ENCODE peak calls at places on chromosomes 4 and X, in ten cellular contexts. One of them, this sample, is unnamed.

GRCh38 chrX:1534321-1535168 is 2.4 kb downstream of the P2RY8 start:
- DNase-seq in foreskin fibroblast: no peak
- DNase-seq in testis: no peak
- DNase-seq in neural crest cell: no peak
- DNase-seq in fibroblast of the aortic adventitia: no peak
- DNase-seq in stomach: no peak
- DNase-seq in IMR-90: no peak
- DNase-seq in astrocyte of the spinal cord: no peak
- DNase-seq in MCF 10A: no peak
- DNase-seq in pancreas: no peak
- DNase-seq in this sample: no peak

GRCh38 chrX:119605398-119605738 is 856 bp downstream of the NKRF start:
- DNase-seq in foreskin fibroblast: no peak
- DNase-seq in testis: peak
- DNase-seq in neural crest cell: no peak
- DNase-seq in fibroblast of the aortic adventitia: no peak
- DNase-seq in stomach: no peak
- DNase-seq in IMR-90: no peak
- DNase-seq in astrocyte of the spinal cord: no peak
- DNase-seq in MCF 10A: no peak
- DNase-seq in pancreas: no peak
- DNase-seq in this sample: no peak

GRCh38 chr4:2445130-2445529 is 23.8 kb upstream of the RNF4 start:
- DNase-seq in foreskin fibroblast: no peak
- DNase-seq in testis: no peak
- DNase-seq in neural crest cell: no peak
- DNase-seq in fibroblast of the aortic adventitia: no peak
- DNase-seq in stomach: no peak
- DNase-seq in IMR-90: no peak
- DNase-seq in astrocyte of the spinal cord: no peak
- DNase-seq in MCF 10A: no peak
- DNase-seq in pancreas: no peak
- DNase-seq in this sample: no peak

GRCh38 chr4:185004562-185005208 is 13.6 kb upstream of the HELT start:
- DNase-seq in foreskin fibroblast: no peak
- DNase-seq in testis: peak
- DNase-seq in neural crest cell: no peak
- DNase-seq in fibroblast of the aortic adventitia: no peak
- DNase-seq in stomach: peak
- DNase-seq in IMR-90: no peak
- DNase-seq in astrocyte of the spinal cord: peak
- DNase-seq in MCF 10A: no peak
- DNase-seq in pancreas: peak
- DNase-seq in this sample: peak

GRCh38 chr4:164252286-164252685 is 501.6 kb upstream of the SMIM31 start:
- DNase-seq in foreskin fibroblast: no peak
- DNase-seq in testis: no peak
- DNase-seq in neural crest cell: peak
- DNase-seq in fibroblast of the aortic adventitia: no peak
- DNase-seq in stomach: no peak
- DNase-seq in IMR-90: no peak
- DNase-seq in astrocyte of the spinal cord: peak
- DNase-seq in MCF 10A: peak
- DNase-seq in pancreas: no peak
- DNase-seq in this sample: no peak

GRCh38 chrX:55006827-55007621 is 6.9 kb downstream of the APEX2 start:
- DNase-seq in foreskin fibroblast: no peak
- DNase-seq in testis: no peak
- DNase-seq in neural crest cell: no peak
- DNase-seq in fibroblast of the aortic adventitia: no peak
- DNase-seq in stomach: no peak
- DNase-seq in IMR-90: no peak
- DNase-seq in astrocyte of the spinal cord: no peak
- DNase-seq in MCF 10A: no peak
- DNase-seq in pancreas: no peak
- DNase-seq in this sample: no peak

GRCh38 chr4:87017580-87018061 is 82.8 kb downstream of the AFF1 start:
- DNase-seq in foreskin fibroblast: peak
- DNase-seq in testis: no peak
- DNase-seq in neural crest cell: no peak
- DNase-seq in fibroblast of the aortic adventitia: peak
- DNase-seq in stomach: no peak
- DNase-seq in IMR-90: peak
- DNase-seq in astrocyte of the spinal cord: peak
- DNase-seq in MCF 10A: peak
- DNase-seq in pancreas: no peak
- DNase-seq in this sample: no peak

GRCh38 chrX:17587352-17587751 is 149.9 kb upstream of the SCML1 start:
- DNase-seq in foreskin fibroblast: no peak
- DNase-seq in testis: no peak
- DNase-seq in neural crest cell: no peak
- DNase-seq in fibroblast of the aortic adventitia: no peak
- DNase-seq in stomach: no peak
- DNase-seq in IMR-90: no peak
- DNase-seq in astrocyte of the spinal cord: no peak
- DNase-seq in MCF 10A: no peak
- DNase-seq in pancreas: no peak
- DNase-seq in this sample: no peak

GRCh38 chr4:47209833-47210232 is 178.5 kb downstream of the GABRB1 start:
- DNase-seq in foreskin fibroblast: peak
- DNase-seq in testis: no peak
- DNase-seq in neural crest cell: no peak
- DNase-seq in fibroblast of the aortic adventitia: peak
- DNase-seq in stomach: no peak
- DNase-seq in IMR-90: peak
- DNase-seq in astrocyte of the spinal cord: peak
- DNase-seq in MCF 10A: peak
- DNase-seq in pancreas: no peak
- DNase-seq in this sample: no peak

GRCh38 chr4:183504064-183504929 is 561 bp upstream of the ING2 start:
- DNase-seq in foreskin fibroblast: peak
- DNase-seq in testis: peak
- DNase-seq in neural crest cell: peak
- DNase-seq in fibroblast of the aortic adventitia: peak
- DNase-seq in stomach: peak
- DNase-seq in IMR-90: peak
- DNase-seq in astrocyte of the spinal cord: peak
- DNase-seq in MCF 10A: peak
- DNase-seq in pancreas: peak
- DNase-seq in this sample: peak

GRCh38 chr4:166481739-166482138 is 608.7 kb downstream of the TLL1 start:
- DNase-seq in foreskin fibroblast: no peak
- DNase-seq in testis: no peak
- DNase-seq in neural crest cell: no peak
- DNase-seq in fibroblast of the aortic adventitia: no peak
- DNase-seq in stomach: no peak
- DNase-seq in IMR-90: no peak
- DNase-seq in astrocyte of the spinal cord: no peak
- DNase-seq in MCF 10A: no peak
- DNase-seq in pancreas: no peak
- DNase-seq in this sample: no peak

GRCh38 chr4:173025131-173025530 is 143.5 kb upstream of the GALNT7 start:
- DNase-seq in foreskin fibroblast: peak
- DNase-seq in testis: peak
- DNase-seq in neural crest cell: peak
- DNase-seq in fibroblast of the aortic adventitia: peak
- DNase-seq in stomach: peak
- DNase-seq in IMR-90: peak
- DNase-seq in astrocyte of the spinal cord: peak
- DNase-seq in MCF 10A: peak
- DNase-seq in pancreas: peak
- DNase-seq in this sample: peak

GRCh38 chr4:30262379-30262778 is 457.8 kb upstream of the PCDH7 start:
- DNase-seq in foreskin fibroblast: no peak
- DNase-seq in testis: no peak
- DNase-seq in neural crest cell: no peak
- DNase-seq in fibroblast of the aortic adventitia: no peak
- DNase-seq in stomach: no peak
- DNase-seq in IMR-90: no peak
- DNase-seq in astrocyte of the spinal cord: no peak
- DNase-seq in MCF 10A: no peak
- DNase-seq in pancreas: no peak
- DNase-seq in this sample: no peak

GRCh38 chr4:148021706-148022105 is 289.8 kb downstream of the ARHGAP10 start:
- DNase-seq in foreskin fibroblast: no peak
- DNase-seq in testis: no peak
- DNase-seq in neural crest cell: no peak
- DNase-seq in fibroblast of the aortic adventitia: peak
- DNase-seq in stomach: no peak
- DNase-seq in IMR-90: no peak
- DNase-seq in astrocyte of the spinal cord: no peak
- DNase-seq in MCF 10A: no peak
- DNase-seq in pancreas: no peak
- DNase-seq in this sample: no peak
- TF ChIP-seq CTCF in foreskin fibroblast: no peak
- TF ChIP-seq CTCF in testis: no peak
- TF ChIP-seq CTCF in neural crest cell: no peak
- TF ChIP-seq CTCF in fibroblast of the aortic adventitia: peak
- TF ChIP-seq CTCF in stomach: no peak
- TF ChIP-seq CTCF in IMR-90: no peak
- TF ChIP-seq CTCF in astrocyte of the spinal cord: no peak
- TF ChIP-seq CTCF in MCF 10A: no peak
- TF ChIP-seq CTCF in pancreas: no peak
- TF ChIP-seq CTCF in this sample: peak

DNA sequence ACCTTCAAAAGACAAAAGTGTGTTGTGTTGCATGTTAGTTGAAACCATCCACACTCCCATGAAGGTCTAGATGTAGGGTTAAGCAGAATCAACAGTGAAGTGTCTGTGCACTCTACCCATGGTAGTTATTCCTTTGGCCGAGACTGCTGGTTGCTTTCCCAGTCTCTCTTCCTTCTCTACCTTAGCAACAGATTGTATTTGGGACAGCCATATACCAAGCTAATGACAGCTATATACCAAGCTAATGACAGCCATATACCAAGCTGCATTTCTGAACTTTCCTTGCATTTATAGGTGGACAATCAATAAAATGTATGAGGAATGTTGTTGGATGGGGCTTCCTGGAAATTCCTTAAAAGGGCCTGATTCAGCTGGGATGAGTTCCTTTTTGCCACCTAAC is 80.5 kb upstream of the ENPEP start:
- DNase-seq in foreskin fibroblast: no peak
- DNase-seq in testis: no peak
- DNase-seq in neural crest cell: no peak
- DNase-seq in fibroblast of the aortic adventitia: no peak
- DNase-seq in stomach: no peak
- DNase-seq in IMR-90: no peak
- DNase-seq in astrocyte of the spinal cord: no peak
- DNase-seq in MCF 10A: no peak
- DNase-seq in pancreas: no peak
- DNase-seq in this sample: no peak
- TF ChIP-seq CTCF in foreskin fibroblast: no peak
- TF ChIP-seq CTCF in testis: no peak
- TF ChIP-seq CTCF in neural crest cell: no peak
- TF ChIP-seq CTCF in fibroblast of the aortic adventitia: no peak
- TF ChIP-seq CTCF in stomach: no peak
- TF ChIP-seq CTCF in IMR-90: no peak
- TF ChIP-seq CTCF in astrocyte of the spinal cord: no peak
- TF ChIP-seq CTCF in MCF 10A: no peak
- TF ChIP-seq CTCF in pancreas: no peak
- TF ChIP-seq CTCF in this sample: no peak

GRCh38 chr4:102322736-102323135 is 22.5 kb downstream of the SLC39A8 start:
- DNase-seq in foreskin fibroblast: no peak
- DNase-seq in testis: no peak
- DNase-seq in neural crest cell: no peak
- DNase-seq in fibroblast of the aortic adventitia: no peak
- DNase-seq in stomach: no peak
- DNase-seq in IMR-90: no peak
- DNase-seq in astrocyte of the spinal cord: no peak
- DNase-seq in MCF 10A: no peak
- DNase-seq in pancreas: no peak
- DNase-seq in this sample: no peak
- TF ChIP-seq CTCF in foreskin fibroblast: no peak
- TF ChIP-seq CTCF in testis: no peak
- TF ChIP-seq CTCF in neural crest cell: no peak
- TF ChIP-seq CTCF in fibroblast of the aortic adventitia: no peak
- TF ChIP-seq CTCF in stomach: no peak
- TF ChIP-seq CTCF in IMR-90: no peak
- TF ChIP-seq CTCF in astrocyte of the spinal cord: no peak
- TF ChIP-seq CTCF in MCF 10A: no peak
- TF ChIP-seq CTCF in pancreas: no peak
- TF ChIP-seq CTCF in this sample: no peak

GRCh38 chrX:8042304-8042703 is 115.1 kb upstream of the PNPLA4 start:
- DNase-seq in foreskin fibroblast: no peak
- DNase-seq in testis: no peak
- DNase-seq in neural crest cell: no peak
- DNase-seq in fibroblast of the aortic adventitia: no peak
- DNase-seq in stomach: no peak
- DNase-seq in IMR-90: no peak
- DNase-seq in astrocyte of the spinal cord: no peak
- DNase-seq in MCF 10A: peak
- DNase-seq in pancreas: no peak
- DNase-seq in this sample: no peak
- TF ChIP-seq CTCF in foreskin fibroblast: no peak
- TF ChIP-seq CTCF in testis: no peak
- TF ChIP-seq CTCF in neural crest cell: peak
- TF ChIP-seq CTCF in fibroblast of the aortic adventitia: no peak
- TF ChIP-seq CTCF in stomach: no peak
- TF ChIP-seq CTCF in IMR-90: peak
- TF ChIP-seq CTCF in astrocyte of the spinal cord: peak
- TF ChIP-seq CTCF in MCF 10A: peak
- TF ChIP-seq CTCF in pancreas: no peak
- TF ChIP-seq CTCF in this sample: no peak